ENCODE peak calls at places on chromosomes 12 and 14, in five cellular contexts. M, I, V, J and P are unnamed samples.

GRCh38 chr14:101962503-101962874 is 1.9 kb upstream of the DYNC1H1 start:
- DNase-seq in M (peak; percentile 73), I (no peak), V (peak; percentile 58), J (peak; percentile 93), P (peak; percentile 97)

GRCh38 chr12:28776913-28777312 is 372.2 kb upstream of the FAR2 start:
- DNase-seq in M (peak; percentile 2), I (no peak), V (no peak), J (no peak), P (no peak)

GRCh38 chr12:79549531-79550271 is 141.1 kb downstream of the PAWR start:
- DNase-seq in M (no peak), I (no peak), V (no peak), J (no peak), P (no peak)

GRCh38 chr12:88578821-88579518 is 1.3 kb downstream of the KITLG start:
- DNase-seq in M (peak; percentile 72), I (peak; percentile 64), V (no peak), J (no peak), P (peak; percentile 39)

GRCh38 chr14:74935340-74935640 is 12.2 kb upstream of the RPS6KL1 start:
- DNase-seq in M (no peak), I (no peak), V (no peak), J (no peak), P (no peak)

GRCh38 chr14:22539831-22540230 is 49.2 kb downstream of the DAD1 start:
- DNase-seq in M (no peak), I (no peak), V (no peak), J (no peak), P (no peak)

GRCh38 chr12:23204933-23205778 is 580.2 kb downstream of the ETNK1 start:
- DNase-seq in M (peak; percentile 43), I (no peak), V (no peak), J (no peak), P (peak; percentile 78)

GRCh38 chr14:78135450-78135891 is 34.7 kb upstream of the NRXN3 start:
- DNase-seq in M (no peak), I (no peak), V (no peak), J (no peak), P (no peak)

GRCh38 chr14:59631237-59631636 is 54.6 kb upstream of the CCDC175 start:
- DNase-seq in M (peak; percentile 39), I (peak; percentile 68), V (no peak), J (no peak), P (peak; percentile 52)

GRCh38 chr12:47307680-47308399 is 228.1 kb upstream of the AMIGO2 start:
- DNase-seq in M (peak; percentile 19), I (peak; percentile 69), V (no peak), J (no peak), P (peak; percentile 86)

GRCh38 chr12:92059976-92060375 is 85.7 kb downstream of the BTG1 start:
- DNase-seq in M (no peak), I (no peak), V (no peak), J (no peak), P (no peak)
- H3K27ac ChIP-seq in M (peak overlapping the region; percentile 80), I (no peak overlapping the region), V (no peak overlapping the region), J (peak overlapping the region; percentile 64), P (no peak overlapping the region)

GRCh38 chr12:132182711-132183365 is 38.6 kb downstream of the NOC4L start:
- DNase-seq in M (no peak), I (no peak), V (no peak), J (no peak), P (no peak)
- TF ChIP-seq CTCF in M (no peak), I (no peak), V (no peak), J (no peak), P (no peak)

GRCh38 chr12:25496098-25496587 is 56.9 kb downstream of the LMNTD1 start:
- DNase-seq in M (no peak), I (no peak), V (no peak), J (no peak), P (no peak)
- H3K27ac ChIP-seq in M (peak overlapping the region; percentile 79), I (no peak overlapping the region), V (no peak overlapping the region), J (no peak overlapping the region), P (no peak overlapping the region)

DNA sequence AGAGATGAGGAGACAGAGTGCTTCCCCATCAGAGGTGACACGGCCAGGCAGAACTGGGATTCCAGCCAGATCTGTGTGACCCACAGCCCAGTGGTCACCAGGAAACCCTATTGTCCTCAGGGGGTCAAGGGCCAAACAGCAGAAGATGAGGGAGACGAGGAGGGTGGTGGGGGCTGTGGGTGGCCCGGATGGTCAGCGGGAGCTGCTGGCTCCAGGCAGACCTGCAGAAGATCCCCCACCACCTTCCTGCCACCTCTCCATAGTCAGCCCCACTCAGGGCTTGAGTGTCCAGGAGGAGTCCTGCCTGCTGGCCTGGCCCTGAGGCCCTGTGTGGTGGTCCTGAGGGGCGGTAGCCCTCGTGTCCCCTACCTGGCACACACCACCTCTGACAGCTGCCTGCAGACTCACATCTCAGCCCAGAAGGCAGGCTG is 136.8 kb downstream of the CALM1 start:
- DNase-seq in M (peak; percentile 19), I (no peak), V (no peak), J (no peak), P (no peak)
- TF ChIP-seq CTCF in M (no peak), I (no peak), V (no peak), J (no peak), P (no peak)

GRCh38 chr12:43370299-43370698 is 181.7 kb downstream of the ADAMTS20 start:
- DNase-seq in M (no peak), I (no peak), V (no peak), J (no peak), P (peak; percentile 3)
- H3K27ac ChIP-seq in M (no peak overlapping the region), I (no peak overlapping the region), V (no peak overlapping the region), J (no peak overlapping the region), P (no peak overlapping the region)

GRCh38 chr12:74537707-74538385 is at the start of gene ATXN7L3B:
- DNase-seq in M (peak; percentile 90), I (peak; percentile 96), V (peak; percentile 92), J (peak; percentile 96), P (peak; percentile 98)
- TF ChIP-seq CTCF in M (no peak), I (no peak), V (no peak), J (no peak), P (no peak)

DNA sequence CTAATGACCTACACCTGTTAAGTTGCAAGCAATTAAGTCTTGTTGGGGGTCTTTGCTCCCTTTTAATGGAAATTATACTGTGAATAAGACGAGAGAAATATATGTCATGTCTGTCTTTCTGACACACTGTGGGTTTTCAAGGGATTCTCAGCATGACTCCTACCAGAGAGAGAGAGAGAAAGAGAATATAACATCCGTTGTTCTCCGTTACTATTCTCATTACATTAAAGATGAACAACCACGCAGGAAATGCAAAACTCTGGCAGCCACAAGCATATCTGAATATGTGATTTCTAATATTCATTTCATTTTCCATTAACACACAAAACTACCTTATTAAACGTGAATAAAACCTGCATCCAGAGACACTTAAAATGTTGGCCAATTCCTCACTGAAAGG is 67.3 kb upstream of the EGLN3 start:
- DNase-seq in M (no peak), I (no peak), V (no peak), J (no peak), P (peak; percentile 8)
- H3K27ac ChIP-seq in M (no peak overlapping the region), I (no peak overlapping the region), V (peak overlapping the region; percentile 68), J (no peak overlapping the region), P (no peak overlapping the region)

DNA sequence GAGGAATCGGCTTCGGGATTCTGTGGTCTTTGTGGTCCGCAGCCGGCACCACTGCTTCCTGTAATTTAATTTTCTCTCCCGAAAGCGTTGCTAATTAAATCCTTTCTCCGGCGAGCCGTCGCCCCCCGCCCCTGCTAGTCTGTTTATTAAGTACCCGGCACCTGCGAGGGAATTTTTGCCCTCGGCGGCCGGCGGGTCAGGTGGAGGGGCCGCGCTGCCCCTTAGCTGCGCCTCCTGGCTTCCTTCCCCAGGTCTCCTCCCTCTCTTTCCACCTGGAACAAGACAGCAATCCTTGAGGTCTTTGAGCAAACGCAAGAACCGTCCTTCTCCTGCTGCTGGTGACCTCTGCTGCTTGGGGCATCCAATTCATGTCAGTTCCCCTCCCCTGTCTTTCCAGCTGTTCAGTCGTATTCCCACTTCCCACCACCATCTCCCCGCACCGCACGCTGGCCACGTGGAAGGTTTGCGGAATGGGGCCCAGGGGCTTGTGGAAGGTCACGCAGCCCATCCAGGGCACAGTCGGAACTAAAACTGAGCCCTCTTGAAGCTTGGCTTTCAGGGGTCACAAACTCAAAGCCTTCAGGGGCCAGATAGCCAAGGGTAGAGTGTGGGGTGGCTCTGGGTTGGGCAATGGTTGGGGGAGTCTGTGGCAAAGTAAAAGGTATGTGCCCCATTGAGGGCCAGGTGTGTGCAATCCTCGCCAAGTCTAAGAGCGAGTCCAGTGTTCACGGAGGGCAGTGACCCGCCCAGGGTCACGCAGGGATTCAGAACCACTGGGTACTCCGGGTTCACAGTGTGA is 16.1 kb downstream of the ZDHHC22 start:
- DNase-seq in M (peak; percentile 52), I (peak; percentile 44), V (no peak), J (no peak), P (no peak)
- TF ChIP-seq CTCF in M (no peak), I (peak; percentile 47), V (peak; percentile 44), J (no peak), P (peak; percentile 8)

DNA sequence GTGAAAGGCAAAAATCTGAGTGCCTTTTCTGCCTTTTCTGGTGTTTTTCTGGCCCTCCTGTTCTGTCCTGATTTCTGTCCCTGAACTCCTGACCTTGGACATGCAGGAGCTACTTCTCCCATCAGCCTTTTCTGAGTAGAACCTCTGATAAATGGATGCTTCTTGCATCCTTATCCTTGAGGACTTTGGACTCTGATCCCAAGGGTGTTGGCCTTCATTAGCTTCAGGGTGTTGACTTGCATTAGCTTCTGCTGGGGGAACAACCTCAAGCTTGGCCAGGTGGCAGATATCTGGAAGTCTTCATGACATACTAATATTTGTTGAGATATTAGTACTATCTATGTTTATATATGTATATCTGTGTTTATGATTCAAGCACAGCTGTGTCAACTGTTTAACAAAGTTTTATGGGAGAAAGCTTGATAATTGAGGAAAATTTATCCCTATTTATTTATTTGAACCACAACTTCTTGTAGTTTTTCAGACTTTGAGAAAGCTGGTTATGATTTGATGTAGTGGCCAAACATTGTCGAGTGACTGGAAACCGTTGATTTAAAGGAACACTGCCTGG is 124.3 kb downstream of the CHST11 start:
- DNase-seq in M (no peak), I (no peak), V (no peak), J (no peak), P (no peak)
- H3K27ac ChIP-seq in M (no peak overlapping the region), I (no peak overlapping the region), V (no peak overlapping the region), J (no peak overlapping the region), P (no peak overlapping the region)